ENCODE peak calls at places on chromosomes 16 and 17, in four cellular contexts. B is HepG2, U is GM12878, V is SK-N-SH. C is an unnamed sample.

GRCh38 chr17:43723697-43724359 is 34.8 kb downstream of the SOST start:
- DNase-seq in B (peak), V (no peak), U (no peak), C (peak)

GRCh38 chr17:10623786-10624338 is 33.2 kb downstream of the MYH3 start:
- DNase-seq in U (no peak), B (no peak), V (no peak), C (no peak)

GRCh38 chr17:45759761-45760160 is 24.4 kb upstream of the CRHR1 start:
- DNase-seq in B (no peak), V (peak), U (no peak), C (peak)

GRCh38 chr17:41919840-41920579 is 1.3 kb upstream of the ACLY start:
- DNase-seq in V (no peak), B (no peak), U (no peak), C (no peak)

GRCh38 chr17:78174870-78175642 is 6.7 kb downstream of the SYNGR2 start:
- DNase-seq in V (no peak), U (no peak), B (no peak), C (no peak)

GRCh38 chr16:4954714-4955113 is 3.4 kb upstream of the SEC14L5 start:
- DNase-seq in B (no peak), U (no peak), V (no peak), C (no peak)

GRCh38 chr16:546909-547770 is 13.1 kb upstream of the PRR35 start:
- DNase-seq in B (no peak), U (no peak), V (peak), C (no peak)

GRCh38 chr17:5555254-5555653 is 29.1 kb downstream of the NLRP1 start:
- DNase-seq in B (no peak), U (no peak), V (no peak), C (no peak)

GRCh38 chr16:20681821-20682736 is 15.4 kb downstream of the ACSM1 start:
- DNase-seq in B (no peak), V (no peak), U (no peak), C (no peak)

GRCh38 chr17:7356072-7356549 is 1.2 kb downstream of the TMEM95 start:
- DNase-seq in B (no peak), U (no peak), V (peak), C (peak)

GRCh38 chr17:18025596-18026407 is 13.2 kb downstream of the ATPAF2 start:
- DNase-seq in V (no peak), B (no peak), U (no peak), C (no peak)

GRCh38 chr16:9072806-9073341 is 18.6 kb upstream of the HAPSTR1 start:
- DNase-seq in U (peak), B (no peak), V (no peak), C (no peak)

GRCh38 chr17:45190503-45191282 is 29.0 kb downstream of the HEXIM2 start:
- DNase-seq in B (no peak), V (no peak), U (no peak), C (no peak)

GRCh38 chr17:6551909-6552768 is 4.2 kb downstream of the PITPNM3 start:
- DNase-seq in V (no peak), U (no peak), B (no peak), C (no peak)

GRCh38 chr16:53220585-53220984 is 165.8 kb downstream of the CHD9 start:
- DNase-seq in V (peak), U (no peak), B (peak), C (no peak)

GRCh38 chr16:80407265-80407987 is 133.4 kb upstream of the DYNLRB2 start:
- DNase-seq in V (no peak), B (peak), U (no peak), C (no peak)

GRCh38 chr17:42276359-42276608 is at the start of gene STAT5B:
- DNase-seq in V (peak), B (no peak), U (no peak), C (peak)

GRCh38 chr16:17379121-17379571 is 91.6 kb downstream of the XYLT1 start:
- DNase-seq in V (peak), U (no peak), B (no peak), C (no peak)

GRCh38 chr17:1947229-1947742 is 77.8 kb downstream of the RTN4RL1 start:
- DNase-seq in V (peak), U (no peak), B (peak), C (no peak)

GRCh38 chr17:45747907-45748306 is 36.2 kb upstream of the CRHR1 start:
- DNase-seq in B (no peak), U (no peak), V (no peak), C (no peak)

GRCh38 chr16:66988197-66988788 is at the start of gene CES4A:
- DNase-seq in U (no peak), V (no peak), B (peak), C (no peak)

GRCh38 chr16:71670537-71670936 is 44.6 kb downstream of the MARVELD3 start:
- DNase-seq in B (peak), V (no peak), U (no peak), C (no peak)

GRCh38 chr16:62751218-62751617 is 715.0 kb upstream of the CDH8 start:
- DNase-seq in V (no peak), B (no peak), U (no peak), C (no peak)

GRCh38 chr17:62790554-62790953 is 17.6 kb downstream of the MARCHF10 start:
- DNase-seq in V (no peak), U (no peak), B (no peak), C (peak)

GRCh38 chr17:72506773-72507172 is 386.0 kb downstream of the SOX9 start:
- DNase-seq in U (no peak), B (no peak), V (no peak), C (no peak)

GRCh38 chr17:57331423-57331822 is 75.1 kb downstream of the MSI2 start:
- DNase-seq in U (no peak), B (no peak), V (no peak), C (no peak)

GRCh38 chr17:7323731-7324437 is 5.3 kb downstream of the NEURL4 start:
- DNase-seq in B (no peak), V (peak), U (no peak), C (peak)

GRCh38 chr17:39676198-39676819 is 8.1 kb downstream of the PNMT start:
- DNase-seq in V (no peak), U (peak), B (no peak), C (peak)

GRCh38 chr16:15783985-15784384 is 72.8 kb downstream of the MYH11 start:
- DNase-seq in B (no peak), U (no peak), V (no peak), C (no peak)

GRCh38 chr17:71668807-71669206 is 452.0 kb upstream of the SOX9 start:
- DNase-seq in V (no peak), U (no peak), B (no peak), C (no peak)

GRCh38 chr17:35900280-35900679 is 20.1 kb upstream of the CCL5 start:
- DNase-seq in V (no peak), B (no peak), U (no peak), C (no peak)

GRCh38 chr17:81499601-81499970 is 13.0 kb downstream of the ACTG1 start:
- DNase-seq in U (no peak), B (no peak), V (no peak), C (no peak)

GRCh38 chr17:16463341-16464000 is 28.5 kb downstream of the LRRC75A start:
- DNase-seq in B (no peak), U (no peak), V (peak), C (no peak)

GRCh38 chr17:42230225-42230624 is 35.9 kb upstream of the GHDC start:
- DNase-seq in V (no peak), U (no peak), B (no peak), C (no peak)

GRCh38 chr17:61240851-61241468 is 158.7 kb upstream of the TBX2 start:
- DNase-seq in U (no peak), B (no peak), V (no peak), C (no peak)

GRCh38 chr17:7014995-7015586 is 2.7 kb downstream of the RNASEK start:
- DNase-seq in U (peak), V (no peak), B (no peak), C (no peak)

GRCh38 chr17:57295526-57296023 is 39.3 kb downstream of the MSI2 start:
- DNase-seq in U (no peak), V (no peak), B (no peak), C (no peak)

GRCh38 chr16:65890203-65890602 is 476.3 kb upstream of the CDH5 start:
- DNase-seq in V (no peak), U (no peak), B (no peak), C (no peak)

GRCh38 chr17:59617141-59617757 is 2.4 kb upstream of the CLTC start:
- DNase-seq in U (no peak), B (no peak), V (no peak), C (no peak)

GRCh38 chr17:64326030-64326419 is 63.0 kb upstream of the TEX2 start:
- DNase-seq in B (no peak), U (no peak), V (no peak), C (no peak)

GRCh38 chr17:64328875-64329405 is 61.7 kb downstream of the PECAM1 start:
- DNase-seq in U (no peak), B (no peak), V (no peak), C (no peak)

GRCh38 chr17:64326420-64327054 is 63.5 kb upstream of the TEX2 start:
- DNase-seq in V (no peak), B (peak), U (no peak), C (no peak)

GRCh38 chr17:64328036-64328874 is 62.4 kb downstream of the PECAM1 start:
- DNase-seq in B (no peak), V (no peak), U (no peak), C (no peak)

DNA sequence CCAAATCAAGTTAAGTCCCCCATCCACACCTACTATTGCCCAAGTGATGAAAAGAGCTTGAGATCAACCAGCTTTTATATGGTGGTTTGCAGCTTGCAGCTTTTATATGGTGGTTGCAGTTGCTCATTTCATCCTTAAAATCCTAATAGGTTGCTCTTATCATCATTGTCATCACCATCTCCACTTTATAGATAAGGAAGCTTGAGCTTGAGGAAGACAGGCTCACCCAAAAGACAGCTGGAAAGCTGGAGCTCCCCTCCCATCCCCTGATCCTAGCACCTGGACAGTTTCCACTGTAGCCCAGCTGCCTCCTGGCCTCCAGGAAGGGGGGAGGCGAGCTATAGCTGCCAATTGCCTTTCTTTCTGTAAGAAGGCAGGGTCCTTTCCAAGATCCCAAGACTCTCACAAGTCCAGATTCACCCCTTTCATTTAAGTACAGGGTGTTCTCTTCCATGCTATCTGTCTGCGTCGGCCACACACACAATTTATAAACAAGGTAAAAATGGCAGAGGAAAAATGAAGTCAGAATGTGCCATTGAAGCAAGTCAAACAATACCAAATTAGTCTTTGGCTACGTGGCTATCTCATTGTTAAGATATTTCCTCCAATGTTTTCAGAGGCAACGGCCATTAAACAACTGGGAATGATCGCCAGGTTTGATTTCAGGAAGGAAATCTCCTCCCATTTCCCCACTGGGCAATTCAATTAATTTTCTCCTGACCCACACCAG is 63.3 kb downstream of the PECAM1 start:
- DNase-seq in V (no peak), B (no peak), U (no peak), C (no peak)
- TF ChIP-seq PBX3 in V (no peak), B (no peak), U (no peak), C (no peak)

GRCh38 chr17:77011173-77012011 is 129.4 kb upstream of the SEC14L1 start:
- DNase-seq in B (peak), V (peak), U (no peak), C (peak)
- TF ChIP-seq PBX3 in B (no peak), V (no peak), U (no peak), C (no peak)

DNA sequence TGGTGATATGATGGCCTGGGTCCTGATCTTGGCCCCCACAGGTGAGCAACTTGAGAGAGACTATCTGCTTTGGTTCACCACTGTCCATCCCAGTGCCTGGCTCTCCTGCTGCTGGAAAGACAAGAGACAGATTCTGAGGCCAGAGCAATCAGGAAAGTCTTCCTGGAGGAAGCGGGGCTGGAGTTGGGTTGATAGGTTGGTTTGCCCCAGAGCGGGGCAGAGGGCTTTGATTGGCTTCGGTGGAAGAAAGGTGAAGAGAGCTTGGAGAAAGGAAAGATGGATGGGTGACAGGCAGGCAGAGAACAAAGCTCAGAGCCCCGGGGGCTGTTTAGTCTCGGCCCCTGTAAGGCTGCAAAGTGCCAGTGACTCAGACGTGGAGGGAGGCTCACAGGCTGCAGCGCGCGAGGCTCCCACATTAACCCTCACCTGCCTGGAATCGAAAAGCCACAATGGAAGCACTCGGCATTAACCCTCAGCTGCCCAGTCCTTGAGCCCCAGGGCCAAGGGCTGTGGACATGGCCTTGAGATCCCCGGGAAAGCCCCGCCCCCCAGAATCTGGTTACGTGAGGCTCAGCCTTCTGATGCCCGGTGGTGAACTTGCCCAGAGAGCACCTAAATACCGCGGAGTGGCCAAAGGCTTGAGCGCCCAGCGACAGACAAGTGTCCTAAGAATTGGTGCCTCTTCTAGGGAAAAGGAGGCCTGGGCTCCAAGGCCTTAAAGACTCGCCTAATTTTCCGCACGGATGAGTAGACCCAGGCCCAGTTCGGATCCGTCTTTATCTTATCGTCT is 988 bp upstream of the CPNE2 start:
- DNase-seq in B (peak), V (peak), U (no peak), C (peak)
- TF ChIP-seq PBX3 in B (no peak), V (peak), U (no peak), C (no peak)

DNA sequence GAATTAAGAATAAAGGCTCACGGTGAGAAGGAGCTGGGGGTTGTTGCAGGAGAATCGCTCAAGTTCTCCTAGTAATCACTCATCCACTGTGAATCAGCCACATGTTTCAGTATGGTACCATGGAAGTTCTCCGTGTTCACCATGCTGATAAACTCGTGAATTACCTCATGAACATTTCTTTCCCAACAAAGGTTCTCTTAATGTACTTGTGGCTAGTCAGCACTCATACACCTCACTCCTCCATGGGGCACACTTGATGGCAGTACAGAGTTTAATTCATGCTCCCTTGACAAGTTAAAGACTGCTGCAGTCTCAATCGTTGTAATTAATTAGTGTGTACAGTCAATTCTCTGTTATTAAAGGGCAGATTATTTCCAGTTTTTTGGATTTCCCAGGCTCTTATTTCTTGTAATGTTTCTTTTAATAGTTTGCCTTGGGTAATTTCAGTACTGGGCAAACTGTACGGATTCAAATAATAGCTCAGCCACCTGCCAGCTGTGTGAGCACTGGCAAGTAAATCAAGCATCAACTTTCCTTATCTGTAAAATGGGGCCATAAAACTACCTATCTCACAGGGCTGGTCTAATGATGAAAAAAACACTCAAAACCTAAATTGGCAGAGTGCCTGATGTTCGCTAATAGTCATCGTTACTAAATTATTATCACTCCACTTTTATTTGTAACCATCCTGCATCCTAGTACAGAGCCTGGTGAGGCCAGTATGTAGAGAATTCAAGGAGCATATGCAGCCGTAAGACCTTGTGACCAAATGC is 6.1 kb downstream of the GOT2 start:
- DNase-seq in B (no peak), V (no peak), U (no peak), C (no peak)
- TF ChIP-seq PBX3 in B (no peak), V (no peak), U (no peak), C (no peak)

GRCh38 chr16:49365711-49366509 is 7.7 kb upstream of the C16orf78 start:
- DNase-seq in B (no peak), U (peak), V (no peak), C (no peak)
- TF ChIP-seq PBX3 in B (no peak), U (no peak), V (no peak), C (no peak)

GRCh38 chr16:88556294-88556988 is 13.8 kb upstream of the ZC3H18 start:
- DNase-seq in U (no peak), V (no peak), B (no peak), C (no peak)

GRCh38 chr16:88560722-88561484 is 9.3 kb upstream of the ZC3H18 start:
- DNase-seq in V (no peak), B (peak), U (no peak), C (no peak)

GRCh38 chr16:88554711-88555264 is 15.4 kb upstream of the ZC3H18 start:
- DNase-seq in B (no peak), V (no peak), U (no peak), C (no peak)

GRCh38 chr16:88561485-88562369 is 8.5 kb upstream of the ZC3H18 start:
- DNase-seq in U (no peak), V (peak), B (no peak), C (peak)

DNA sequence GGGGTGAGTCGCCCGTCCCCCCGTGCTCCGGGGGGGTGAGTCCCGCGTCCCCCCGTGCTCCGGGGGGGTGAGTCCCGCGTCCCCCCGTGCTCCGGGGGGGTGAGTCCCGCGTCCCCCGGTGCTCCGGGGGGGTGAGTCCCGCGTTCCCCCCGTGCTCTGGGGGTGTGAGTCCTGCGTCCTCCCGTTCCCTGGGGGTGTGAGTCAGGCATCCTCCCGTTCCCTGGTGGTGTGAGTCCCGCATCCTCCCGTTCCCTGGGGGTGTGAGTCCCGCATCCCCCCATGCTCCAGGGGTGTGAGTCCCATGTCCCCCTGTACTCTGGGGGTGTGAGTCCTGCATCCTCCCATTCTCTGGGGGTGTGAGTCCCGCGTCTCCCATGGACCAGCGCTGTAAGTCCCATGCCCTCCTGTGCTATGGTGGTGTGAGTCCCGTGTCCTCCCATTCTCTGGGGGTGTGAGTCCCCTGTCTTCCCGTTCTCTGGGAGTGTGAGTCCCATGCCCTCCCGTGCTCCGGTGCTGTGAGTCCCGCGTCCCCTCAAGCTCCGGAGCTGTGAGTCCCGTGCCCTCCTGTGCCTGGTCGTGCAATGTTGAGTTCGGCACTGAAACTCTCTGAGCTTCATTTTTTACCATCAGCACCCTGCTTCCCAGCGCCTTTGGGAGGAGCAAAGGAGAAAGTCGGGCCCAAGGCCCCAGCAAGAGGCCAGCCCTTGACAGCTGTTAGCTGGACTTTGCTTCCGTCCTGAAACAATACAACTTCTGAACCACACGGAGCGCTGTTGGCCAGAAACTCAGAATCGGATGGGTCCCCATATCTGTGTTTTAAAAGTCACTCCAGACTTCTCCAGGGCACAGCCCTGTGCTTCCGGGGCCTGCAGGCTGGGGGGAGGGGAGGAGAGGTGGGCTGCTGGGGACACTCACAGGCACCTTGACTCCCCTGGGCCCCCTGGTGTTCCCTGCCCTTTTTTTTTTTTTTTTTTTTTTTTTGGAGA is 11.5 kb upstream of the ZC3H18 start:
- DNase-seq in U (no peak), B (peak), V (peak), C (peak)
- TF ChIP-seq PBX3 in U (no peak), B (no peak), V (peak), C (peak)

DNA sequence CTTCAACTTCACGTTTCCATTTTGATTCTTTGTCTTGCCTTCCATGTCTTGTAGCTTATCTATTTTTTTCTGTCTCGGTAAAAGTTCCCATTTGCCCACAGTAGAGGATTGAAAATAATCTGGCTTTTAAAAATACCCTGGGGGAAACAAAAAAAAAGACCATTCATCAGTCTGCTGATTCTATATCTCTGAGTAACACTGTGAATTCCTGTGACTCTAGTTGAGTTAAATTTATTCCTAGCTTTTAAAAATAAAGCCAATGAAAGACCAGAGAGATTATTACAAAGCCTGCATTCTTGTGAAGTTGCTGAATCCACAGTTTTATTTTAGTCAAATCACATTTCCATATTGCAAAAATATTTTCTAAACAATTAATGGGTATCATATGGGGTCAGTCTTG is 532.3 kb downstream of the CDH13 start:
- DNase-seq in U (no peak), V (no peak), B (no peak), C (no peak)
- TF ChIP-seq PBX3 in U (no peak), V (no peak), B (no peak), C (no peak)